ENCODE peak calls at places on chromosomes 12 and 14, in five cellular contexts. U, E, A, I and R are unnamed samples.

GRCh38 chr12:119938049-119938667 is 50.9 kb upstream of the BICDL1 start:
- DNase-seq in E (peak; percentile 22), I (peak; percentile 16), A (peak; percentile 76), U (peak; percentile 13), R (peak; percentile 73)

GRCh38 chr14:80172380-80173055 is 38.8 kb downstream of the DIO2 start:
- DNase-seq in U (no peak), I (peak; percentile 23), A (no peak), E (no peak), R (no peak)

GRCh38 chr12:123533672-123534643 is at the start of gene RILPL1:
- DNase-seq in I (peak; percentile 27), U (peak; percentile 47), A (peak; percentile 94), E (peak; percentile 68), R (no peak)

GRCh38 chr14:24695265-24696241 is 61.6 kb upstream of the GZMB start:
- DNase-seq in A (no peak), U (no peak), E (no peak), I (no peak), R (no peak)

GRCh38 chr12:1768585-1768984 is 51.8 kb upstream of the LRTM2 start:
- DNase-seq in E (no peak), A (no peak), U (no peak), I (no peak), R (no peak)

GRCh38 chr14:101948666-101949205 is 15.6 kb upstream of the DYNC1H1 start:
- DNase-seq in U (no peak), E (no peak), I (no peak), A (no peak), R (no peak)

GRCh38 chr14:24190416-24190815 is 1.8 kb upstream of the IPO4 start:
- DNase-seq in I (no peak), A (no peak), U (no peak), E (no peak), R (no peak)

GRCh38 chr12:122995503-122996187 is 15.2 kb downstream of the ARL6IP4 start:
- DNase-seq in U (peak; percentile 88), E (no peak), A (no peak), I (no peak), R (no peak)

GRCh38 chr14:22837059-22837749 is 819 bp downstream of the MMP14 start:
- DNase-seq in E (peak; percentile 78), U (no peak), I (no peak), A (peak; percentile 62), R (no peak)

GRCh38 chr12:41217731-41218130 is 29.6 kb downstream of the PDZRN4 start:
- DNase-seq in A (no peak), E (no peak), U (no peak), I (no peak), R (no peak)

GRCh38 chr12:84502907-84503787 is 409.5 kb downstream of the SLC6A15 start:
- DNase-seq in E (no peak), I (peak; percentile 16), A (no peak), U (no peak), R (peak; percentile 27)

GRCh38 chr12:123444396-123445026 is 8.0 kb upstream of the RILPL2 start:
- DNase-seq in E (no peak), A (no peak), I (peak; percentile 15), U (no peak), R (no peak)

GRCh38 chr14:104644656-104645055 is 40.1 kb upstream of the TMEM179 start:
- DNase-seq in A (no peak), I (no peak), E (no peak), U (no peak), R (no peak)

GRCh38 chr12:50397122-50397650 is 777 bp upstream of the FAM186A start:
- DNase-seq in I (no peak), E (no peak), U (no peak), A (no peak), R (no peak)

GRCh38 chr12:94925206-94925605 is 78.3 kb downstream of the NDUFA12 start:
- DNase-seq in E (no peak), A (no peak), I (no peak), U (no peak), R (no peak)

GRCh38 chr14:103624860-103625259 is 4.2 kb upstream of the KLC1 start:
- DNase-seq in U (peak; percentile 69), A (peak; percentile 33), E (peak; percentile 33), I (peak; percentile 56), R (peak; percentile 81)

GRCh38 chr12:121513464-121514183 is 67.2 kb downstream of the KDM2B start:
- DNase-seq in I (no peak), U (no peak), A (peak; percentile 88), E (no peak), R (peak; percentile 84)

GRCh38 chr12:91326043-91327027 is 143.7 kb upstream of the DCN start:
- DNase-seq in E (peak; percentile 54), U (peak; percentile 12), A (peak; percentile 26), I (peak; percentile 66), R (peak; percentile 43)

GRCh38 chr12:60172266-60172665 is 576.4 kb downstream of the SLC16A7 start:
- DNase-seq in A (no peak), I (peak; percentile 74), E (no peak), U (no peak), R (peak; percentile 23)

GRCh38 chr14:31261859-31262739 is 54.5 kb upstream of the HECTD1 start:
- DNase-seq in U (peak; percentile 41), E (peak; percentile 43), I (peak; percentile 47), A (no peak), R (no peak)

GRCh38 chr12:14284189-14284722 is 81.2 kb upstream of the ATF7IP start:
- DNase-seq in I (no peak), E (peak; percentile 80), A (no peak), U (no peak), R (no peak)

GRCh38 chr14:103136388-103137271 is 13.4 kb downstream of the TNFAIP2 start:
- DNase-seq in U (peak; percentile 67), A (no peak), I (peak; percentile 34), E (no peak), R (peak; percentile 69)

GRCh38 chr12:13097526-13097925 is 5.9 kb downstream of the GSG1 start:
- DNase-seq in I (no peak), U (no peak), E (no peak), A (no peak), R (no peak)

GRCh38 chr14:43981135-43981787 is 525.8 kb downstream of the FSCB start:
- DNase-seq in E (no peak), U (no peak), I (no peak), A (no peak), R (no peak)

GRCh38 chr14:49970474-49971147 is 77.7 kb downstream of the ARF6 start:
- DNase-seq in A (no peak), E (no peak), U (no peak), I (peak; percentile 56), R (no peak)
- H3K27ac ChIP-seq in A (no peak overlapping the region), E (peak overlapping the region; percentile 56), U (peak overlapping the region; percentile 52), I (no peak overlapping the region), R (peak overlapping the region; percentile 64)

GRCh38 chr14:95998656-95999055 is 40.5 kb upstream of the C14orf132 start:
- DNase-seq in I (peak; percentile 19), A (peak; percentile 43), E (no peak), U (no peak), R (peak; percentile 34)

GRCh38 chr14:95993768-95994592 is 45.2 kb upstream of the C14orf132 start:
- DNase-seq in U (no peak), E (peak; percentile 21), A (peak; percentile 47), I (peak; percentile 20), R (peak; percentile 66)

GRCh38 chr14:95994593-95994928 is 44.6 kb upstream of the C14orf132 start:
- DNase-seq in E (no peak), I (no peak), U (no peak), A (no peak), R (no peak)
- TF ChIP-seq CTCF in E (no peak), I (no peak), U (no peak), A (no peak), R (peak; percentile 49)

GRCh38 chr14:67469954-67470353 is 18.6 kb downstream of the TMEM229B start:
- DNase-seq in I (no peak), U (no peak), E (no peak), A (no peak), R (no peak)

GRCh38 chr14:67474366-67474765 is 14.2 kb downstream of the TMEM229B start:
- DNase-seq in I (no peak), E (no peak), A (no peak), U (no peak), R (no peak)

GRCh38 chr14:67473290-67474082 is 15.0 kb downstream of the TMEM229B start:
- DNase-seq in A (no peak), U (no peak), E (no peak), I (no peak), R (no peak)

GRCh38 chr14:67477926-67478915 is 10.3 kb downstream of the TMEM229B start:
- DNase-seq in U (peak; percentile 19), A (no peak), I (no peak), E (no peak), R (no peak)

DNA sequence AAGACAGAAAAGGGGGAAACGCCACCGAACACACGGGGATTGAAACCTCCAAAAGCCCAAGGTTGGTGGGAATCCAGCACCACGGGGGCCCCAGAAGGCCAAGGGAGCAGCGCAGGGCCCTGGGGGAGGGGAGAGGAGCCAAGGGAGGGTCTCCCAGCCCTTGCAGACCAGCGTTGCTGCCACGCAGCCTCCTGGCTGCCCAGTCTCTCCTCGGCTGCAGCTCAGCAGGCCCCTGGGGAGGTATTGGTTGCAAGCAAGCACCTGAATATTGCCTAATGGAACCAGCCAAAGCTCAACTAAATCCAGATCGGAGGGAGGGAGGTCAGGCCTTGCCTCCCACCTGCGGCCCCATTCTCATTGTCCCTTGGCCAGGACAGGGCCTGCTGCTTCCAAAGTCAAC is 15.8 kb downstream of the TMEM229B start:
- DNase-seq in U (no peak), A (no peak), I (no peak), E (no peak), R (no peak)
- H3K27ac ChIP-seq in U (no peak overlapping the region), A (no peak overlapping the region), I (no peak overlapping the region), E (no peak overlapping the region), R (no peak overlapping the region)

GRCh38 chr14:50383618-50384225 is 13.0 kb downstream of the CDKL1 start:
- DNase-seq in A (no peak), E (no peak), U (no peak), I (no peak), R (no peak)
- TF ChIP-seq CTCF in A (no peak), E (peak; percentile 32), U (no peak), I (no peak), R (no peak)

DNA sequence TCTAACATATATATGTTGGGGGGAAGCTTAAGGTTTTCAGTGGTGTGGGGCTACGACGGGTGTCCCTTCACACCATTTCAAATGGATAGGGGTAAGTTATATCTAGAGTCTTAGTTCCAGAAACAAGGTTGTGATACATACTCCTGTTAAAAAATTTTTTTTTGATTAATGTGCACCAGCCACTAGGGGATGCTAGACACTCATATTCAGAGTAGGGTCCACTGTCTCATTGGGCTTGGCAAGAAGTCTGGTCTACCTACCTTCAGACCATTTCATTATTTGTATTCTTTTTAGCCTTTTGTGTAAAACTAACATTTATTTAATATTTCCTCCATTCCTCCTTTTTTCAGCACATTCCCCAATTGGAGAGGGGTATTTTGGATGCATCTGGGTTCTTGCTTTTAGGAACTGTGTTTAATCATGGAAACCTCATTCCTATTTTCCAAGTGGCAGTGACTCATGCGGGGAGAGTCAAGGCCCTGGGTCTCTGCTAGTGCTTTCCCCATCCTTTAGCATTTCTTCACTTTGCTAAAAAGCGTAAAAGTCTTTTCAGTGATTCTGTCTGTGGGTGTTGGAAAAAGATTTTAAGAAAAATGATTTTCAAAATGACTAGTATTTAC is 33.4 kb downstream of the ANO4 start:
- DNase-seq in U (no peak), A (peak; percentile 10), I (peak; percentile 31), E (no peak), R (peak; percentile 41)
- H3K27ac ChIP-seq in U (no peak overlapping the region), A (no peak overlapping the region), I (no peak overlapping the region), E (no peak overlapping the region), R (no peak overlapping the region)